ENCODE peak calls at places on chromosomes 2 and 18, in six cellular contexts. Q, T, I, E, O and P are unnamed samples.

GRCh38 chr18:22829781-22830180 is 103.3 kb upstream of the RBBP8 start:
- DNase-seq in Q (no peak), T (no peak), I (no peak), E (no peak), O (no peak), P (no peak)

GRCh38 chr2:96769816-96770215 is 9.1 kb downstream of the CNNM4 start:
- DNase-seq in Q (peak; percentile 53), T (no peak), I (no peak), E (no peak), O (no peak), P (no peak)

GRCh38 chr2:62292190-62292589 is 96.3 kb downstream of the B3GNT2 start:
- DNase-seq in Q (no peak), T (no peak), I (peak; percentile 64), E (no peak), O (peak; percentile 64), P (no peak)

GRCh38 chr18:67926929-67927864 is 410.7 kb upstream of the DSEL start:
- DNase-seq in Q (no peak), T (no peak), I (no peak), E (no peak), O (no peak), P (no peak)

GRCh38 chr2:175015340-175015739 is 10.2 kb upstream of the CHN1 start:
- DNase-seq in Q (no peak), T (no peak), I (no peak), E (no peak), O (no peak), P (no peak)

GRCh38 chr18:59866551-59866950 is 33.2 kb upstream of the PMAIP1 start:
- DNase-seq in Q (no peak), T (no peak), I (no peak), E (no peak), O (no peak), P (no peak)

GRCh38 chr2:215032153-215032552 is 106.3 kb downstream of the ABCA12 start:
- DNase-seq in Q (no peak), T (no peak), I (no peak), E (no peak), O (no peak), P (no peak)

GRCh38 chr2:37287966-37288365 is 36.7 kb downstream of the PRKD3 start:
- DNase-seq in Q (no peak), T (no peak), I (no peak), E (peak; percentile 54), O (no peak), P (no peak)

GRCh38 chr2:30367232-30368070 is 79.6 kb upstream of the LCLAT1 start:
- DNase-seq in Q (no peak), T (no peak), I (no peak), E (no peak), O (no peak), P (no peak)

GRCh38 chr18:67266591-67267237 is 249.8 kb downstream of the DSEL start:
- DNase-seq in Q (no peak), T (no peak), I (no peak), E (no peak), O (peak; percentile 1), P (no peak)

GRCh38 chr2:84302513-84303412 is 156.3 kb downstream of the SUCLG1 start:
- DNase-seq in Q (no peak), T (no peak), I (peak; percentile 12), E (peak; percentile 51), O (peak; percentile 14), P (peak; percentile 13)

GRCh38 chr2:202762546-202762945 is 109.0 kb downstream of the ICA1L start:
- DNase-seq in Q (no peak), T (no peak), I (no peak), E (no peak), O (no peak), P (no peak)

GRCh38 chr2:183125659-183126341 is 1.6 kb downstream of the NUP35 start:
- DNase-seq in Q (no peak), T (no peak), I (no peak), E (peak; percentile 26), O (no peak), P (no peak)

GRCh38 chr2:176325732-176326131 is 56.5 kb downstream of the MTX2 start:
- DNase-seq in Q (no peak), T (no peak), I (peak; percentile 1), E (no peak), O (no peak), P (no peak)

GRCh38 chr2:126856403-126856802 is 42.3 kb upstream of the TEX51 start:
- DNase-seq in Q (no peak), T (no peak), I (no peak), E (no peak), O (no peak), P (no peak)

GRCh38 chr2:241191101-241191500 is 2.6 kb downstream of the ANO7 start:
- DNase-seq in Q (no peak), T (no peak), I (no peak), E (no peak), O (no peak), P (no peak)

GRCh38 chr2:60553992-60554648 is 666 bp upstream of the BCL11A start:
- DNase-seq in Q (peak; percentile 47), T (peak; percentile 94), I (no peak), E (peak; percentile 69), O (no peak), P (no peak)

GRCh38 chr2:178761759-178762371 is 45.4 kb downstream of the TTN start:
- DNase-seq in Q (no peak), T (no peak), I (peak; percentile 37), E (peak; percentile 67), O (peak; percentile 23), P (peak; percentile 37)

GRCh38 chr2:170822885-170823799 is 6.5 kb downstream of the GAD1 start:
- DNase-seq in Q (peak; percentile 41), T (peak; percentile 76), I (no peak), E (no peak), O (no peak), P (no peak)
- H3K4me3 ChIP-seq in Q (peak overlapping the region; percentile 9), T (peak overlapping the region; percentile 27), I (peak overlapping the region; percentile 21), E (no peak overlapping the region), O (peak overlapping the region; percentile 25), P (no peak overlapping the region)

GRCh38 chr2:109260886-109261700 is 132.1 kb downstream of the SH3RF3 start:
- DNase-seq in Q (no peak), T (peak; percentile 50), I (no peak), E (no peak), O (no peak), P (no peak)
- TF ChIP-seq CTCF in Q (no peak), T (no peak), I (peak; percentile 42), E (no peak), O (peak; percentile 28), P (peak; percentile 30)

GRCh38 chr18:31223371-31223770 is 60.7 kb upstream of the DSC1 start:
- DNase-seq in Q (no peak), T (no peak), I (no peak), E (no peak), O (no peak), P (no peak)
- H3K4me3 ChIP-seq in Q (no peak overlapping the region), T (no peak overlapping the region), I (no peak overlapping the region), E (no peak overlapping the region), O (no peak overlapping the region), P (no peak overlapping the region)

GRCh38 chr2:233530381-233530780 is 36.2 kb downstream of the USP40 start:
- DNase-seq in Q (no peak), T (no peak), I (no peak), E (peak; percentile 51), O (no peak), P (no peak)
- TF ChIP-seq CTCF in Q (no peak), T (no peak), I (no peak), E (no peak), O (no peak), P (no peak)

GRCh38 chr2:144124882-144125281 is 395.0 kb downstream of the ZEB2 start:
- DNase-seq in Q (no peak), T (no peak), I (no peak), E (no peak), O (no peak), P (no peak)
- H3K4me3 ChIP-seq in Q (no peak overlapping the region), T (no peak overlapping the region), I (no peak overlapping the region), E (no peak overlapping the region), O (no peak overlapping the region), P (no peak overlapping the region)

DNA sequence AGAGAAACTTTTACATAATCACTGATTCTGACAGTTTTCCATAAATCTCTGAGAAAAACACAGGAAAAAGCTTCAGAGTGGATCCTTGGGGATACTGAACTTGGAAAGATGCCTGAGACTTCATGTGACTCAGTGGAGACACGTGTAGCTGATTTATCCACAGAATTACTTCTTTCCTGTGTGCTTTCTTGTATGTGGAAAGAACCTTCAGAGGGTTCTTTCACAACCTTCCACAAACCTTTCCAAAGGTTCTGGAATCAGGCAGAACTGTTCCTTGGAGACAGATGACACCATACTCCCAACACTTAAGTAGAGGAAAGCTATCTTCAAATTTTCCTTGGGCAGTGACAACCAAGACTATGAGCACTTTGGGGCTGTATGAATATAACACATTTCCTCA is 207.2 kb downstream of the RND3 start:
- DNase-seq in Q (no peak), T (no peak), I (no peak), E (no peak), O (no peak), P (no peak)
- TF ChIP-seq CTCF in Q (no peak), T (no peak), I (no peak), E (no peak), O (no peak), P (no peak)

DNA sequence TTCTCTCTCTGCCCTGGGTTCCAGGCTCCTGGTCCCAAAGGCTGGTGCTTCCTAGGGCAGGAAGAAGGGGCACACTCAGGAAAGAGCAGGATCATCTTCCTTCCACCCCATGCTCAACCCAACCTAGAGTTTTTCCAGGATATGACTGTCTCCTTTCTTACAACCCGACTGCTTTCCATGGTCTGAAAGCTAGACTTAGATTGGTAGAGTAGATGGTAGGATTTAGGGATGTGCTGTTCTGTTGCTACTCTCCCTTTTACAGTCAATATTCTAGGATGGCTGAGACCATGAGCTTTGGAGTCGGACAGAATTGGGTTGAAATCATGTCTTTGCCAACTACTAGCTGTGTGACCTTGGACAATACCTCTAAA is 45.9 kb upstream of the IGFBP5 start:
- DNase-seq in Q (no peak), T (no peak), I (no peak), E (no peak), O (no peak), P (no peak)
- H3K4me3 ChIP-seq in Q (no peak overlapping the region), T (no peak overlapping the region), I (no peak overlapping the region), E (no peak overlapping the region), O (no peak overlapping the region), P (no peak overlapping the region)

GRCh38 chr2:170409164-170409535 is 231.2 kb downstream of the MYO3B start:
- DNase-seq in Q (peak; percentile 49), T (no peak), I (peak; percentile 49), E (peak; percentile 82), O (peak; percentile 18), P (peak; percentile 38)

GRCh38 chr2:170408461-170409163 is 230.7 kb downstream of the MYO3B start:
- DNase-seq in Q (no peak), T (no peak), I (no peak), E (peak; percentile 58), O (no peak), P (no peak)

GRCh38 chr2:170411660-170412059 is 233.7 kb downstream of the MYO3B start:
- DNase-seq in Q (no peak), T (no peak), I (no peak), E (no peak), O (no peak), P (no peak)
- TF ChIP-seq CTCF in Q (no peak), T (no peak), I (no peak), E (no peak), O (no peak), P (no peak)

GRCh38 chr2:69831354-69831905 is 2.0 kb downstream of the GMCL1 start:
- DNase-seq in Q (no peak), T (no peak), I (peak; percentile 43), E (no peak), O (no peak), P (no peak)
- H3K4me3 ChIP-seq in Q (no peak overlapping the region), T (no peak overlapping the region), I (peak overlapping the region; percentile 73), E (peak overlapping the region; percentile 94), O (no peak overlapping the region), P (no peak overlapping the region)